ENCODE peak calls at places on chromosomes 12 and 14, in seven cellular contexts. One of them, this sample, is unnamed.

GRCh38 chr12:65725376-65725775 is 98.9 kb upstream of the HMGA2 start:
- DNase-seq in NCI-H2081: no peak
- DNase-seq in RWPE1: peak
- DNase-seq in activated CD4-positive, alpha-beta T cell treated with anti-CD3 and anti-CD28 coated beads, Interleukin-2, amount 10 ng/mL, durations not matched to agents 7 days and 5 days: no peak
- DNase-seq in T-helper 9 cell: no peak
- DNase-seq in fibroblast of the conjunctiva: no peak
- DNase-seq in stimulated activated CD8-positive, alpha-beta memory T cell treated with anti-CD3 and anti-CD28 coated beads, Interleukin-7, amount 100 ng/mL, for 1 hour: no peak
- DNase-seq in this sample: no peak

GRCh38 chr12:112170376-112170775 is 45.0 kb downstream of the TRAFD1 start:
- DNase-seq in fibroblast of the conjunctiva: peak
- DNase-seq in activated CD4-positive, alpha-beta T cell treated with anti-CD3 and anti-CD28 coated beads, Interleukin-2, amount 10 ng/mL, durations not matched to agents 7 days and 5 days: peak
- DNase-seq in NCI-H2081: no peak
- DNase-seq in RWPE1: peak
- DNase-seq in T-helper 9 cell: no peak
- DNase-seq in stimulated activated CD8-positive, alpha-beta memory T cell treated with anti-CD3 and anti-CD28 coated beads, Interleukin-7, amount 100 ng/mL, for 1 hour: no peak
- DNase-seq in this sample: no peak

GRCh38 chr12:87305481-87305880 is 723.7 kb downstream of the C12orf50 start:
- DNase-seq in RWPE1: no peak
- DNase-seq in fibroblast of the conjunctiva: peak
- DNase-seq in T-helper 9 cell: no peak
- DNase-seq in activated CD4-positive, alpha-beta T cell treated with anti-CD3 and anti-CD28 coated beads, Interleukin-2, amount 10 ng/mL, durations not matched to agents 7 days and 5 days: no peak
- DNase-seq in stimulated activated CD8-positive, alpha-beta memory T cell treated with anti-CD3 and anti-CD28 coated beads, Interleukin-7, amount 100 ng/mL, for 1 hour: no peak
- DNase-seq in NCI-H2081: no peak
- DNase-seq in this sample: no peak

GRCh38 chr12:131116437-131117117 is 162.9 kb downstream of the ADGRD1 start:
- DNase-seq in activated CD4-positive, alpha-beta T cell treated with anti-CD3 and anti-CD28 coated beads, Interleukin-2, amount 10 ng/mL, durations not matched to agents 7 days and 5 days: no peak
- DNase-seq in T-helper 9 cell: no peak
- DNase-seq in RWPE1: no peak
- DNase-seq in fibroblast of the conjunctiva: no peak
- DNase-seq in NCI-H2081: no peak
- DNase-seq in stimulated activated CD8-positive, alpha-beta memory T cell treated with anti-CD3 and anti-CD28 coated beads, Interleukin-7, amount 100 ng/mL, for 1 hour: no peak
- DNase-seq in this sample: peak

GRCh38 chr12:26295001-26295400 is 99.6 kb downstream of the SSPN start:
- DNase-seq in T-helper 9 cell: no peak
- DNase-seq in activated CD4-positive, alpha-beta T cell treated with anti-CD3 and anti-CD28 coated beads, Interleukin-2, amount 10 ng/mL, durations not matched to agents 7 days and 5 days: no peak
- DNase-seq in fibroblast of the conjunctiva: no peak
- DNase-seq in NCI-H2081: no peak
- DNase-seq in stimulated activated CD8-positive, alpha-beta memory T cell treated with anti-CD3 and anti-CD28 coated beads, Interleukin-7, amount 100 ng/mL, for 1 hour: no peak
- DNase-seq in RWPE1: no peak
- DNase-seq in this sample: no peak

GRCh38 chr14:92603309-92604257 is 90.0 kb downstream of the RIN3 start:
- DNase-seq in fibroblast of the conjunctiva: peak
- DNase-seq in T-helper 9 cell: peak
- DNase-seq in activated CD4-positive, alpha-beta T cell treated with anti-CD3 and anti-CD28 coated beads, Interleukin-2, amount 10 ng/mL, durations not matched to agents 7 days and 5 days: peak
- DNase-seq in NCI-H2081: peak
- DNase-seq in RWPE1: peak
- DNase-seq in stimulated activated CD8-positive, alpha-beta memory T cell treated with anti-CD3 and anti-CD28 coated beads, Interleukin-7, amount 100 ng/mL, for 1 hour: no peak
- DNase-seq in this sample: no peak

GRCh38 chr12:59151243-59151642 is 230.9 kb upstream of the LRIG3 start:
- DNase-seq in T-helper 9 cell: no peak
- DNase-seq in activated CD4-positive, alpha-beta T cell treated with anti-CD3 and anti-CD28 coated beads, Interleukin-2, amount 10 ng/mL, durations not matched to agents 7 days and 5 days: no peak
- DNase-seq in fibroblast of the conjunctiva: no peak
- DNase-seq in RWPE1: no peak
- DNase-seq in NCI-H2081: no peak
- DNase-seq in stimulated activated CD8-positive, alpha-beta memory T cell treated with anti-CD3 and anti-CD28 coated beads, Interleukin-7, amount 100 ng/mL, for 1 hour: no peak
- DNase-seq in this sample: peak

GRCh38 chr12:92769124-92769901 is 66.5 kb downstream of the PLEKHG7 start:
- DNase-seq in activated CD4-positive, alpha-beta T cell treated with anti-CD3 and anti-CD28 coated beads, Interleukin-2, amount 10 ng/mL, durations not matched to agents 7 days and 5 days: no peak
- DNase-seq in NCI-H2081: no peak
- DNase-seq in RWPE1: no peak
- DNase-seq in fibroblast of the conjunctiva: no peak
- DNase-seq in stimulated activated CD8-positive, alpha-beta memory T cell treated with anti-CD3 and anti-CD28 coated beads, Interleukin-7, amount 100 ng/mL, for 1 hour: no peak
- DNase-seq in T-helper 9 cell: no peak
- DNase-seq in this sample: no peak

GRCh38 chr12:131276501-131277185 is 322.9 kb downstream of the ADGRD1 start:
- DNase-seq in NCI-H2081: no peak
- DNase-seq in activated CD4-positive, alpha-beta T cell treated with anti-CD3 and anti-CD28 coated beads, Interleukin-2, amount 10 ng/mL, durations not matched to agents 7 days and 5 days: no peak
- DNase-seq in fibroblast of the conjunctiva: no peak
- DNase-seq in RWPE1: no peak
- DNase-seq in stimulated activated CD8-positive, alpha-beta memory T cell treated with anti-CD3 and anti-CD28 coated beads, Interleukin-7, amount 100 ng/mL, for 1 hour: no peak
- DNase-seq in T-helper 9 cell: no peak
- DNase-seq in this sample: no peak

GRCh38 chr12:18222699-18223098 is 38.6 kb upstream of the PIK3C2G start:
- DNase-seq in stimulated activated CD8-positive, alpha-beta memory T cell treated with anti-CD3 and anti-CD28 coated beads, Interleukin-7, amount 100 ng/mL, for 1 hour: no peak
- DNase-seq in RWPE1: no peak
- DNase-seq in T-helper 9 cell: no peak
- DNase-seq in NCI-H2081: no peak
- DNase-seq in activated CD4-positive, alpha-beta T cell treated with anti-CD3 and anti-CD28 coated beads, Interleukin-2, amount 10 ng/mL, durations not matched to agents 7 days and 5 days: no peak
- DNase-seq in fibroblast of the conjunctiva: no peak
- DNase-seq in this sample: no peak

GRCh38 chr14:106141242-106142220 is 615.1 kb downstream of the TMEM121 start:
- DNase-seq in RWPE1: no peak
- DNase-seq in NCI-H2081: no peak
- DNase-seq in T-helper 9 cell: peak
- DNase-seq in fibroblast of the conjunctiva: no peak
- DNase-seq in stimulated activated CD8-positive, alpha-beta memory T cell treated with anti-CD3 and anti-CD28 coated beads, Interleukin-7, amount 100 ng/mL, for 1 hour: no peak
- DNase-seq in activated CD4-positive, alpha-beta T cell treated with anti-CD3 and anti-CD28 coated beads, Interleukin-2, amount 10 ng/mL, durations not matched to agents 7 days and 5 days: peak
- DNase-seq in this sample: no peak

GRCh38 chr12:116186482-116187157 is 90.9 kb downstream of the MED13L start:
- DNase-seq in stimulated activated CD8-positive, alpha-beta memory T cell treated with anti-CD3 and anti-CD28 coated beads, Interleukin-7, amount 100 ng/mL, for 1 hour: no peak
- DNase-seq in RWPE1: no peak
- DNase-seq in fibroblast of the conjunctiva: no peak
- DNase-seq in T-helper 9 cell: no peak
- DNase-seq in NCI-H2081: peak
- DNase-seq in activated CD4-positive, alpha-beta T cell treated with anti-CD3 and anti-CD28 coated beads, Interleukin-2, amount 10 ng/mL, durations not matched to agents 7 days and 5 days: no peak
- DNase-seq in this sample: no peak

GRCh38 chr12:26630546-26631027 is 202.4 kb downstream of the ITPR2 start:
- DNase-seq in activated CD4-positive, alpha-beta T cell treated with anti-CD3 and anti-CD28 coated beads, Interleukin-2, amount 10 ng/mL, durations not matched to agents 7 days and 5 days: no peak
- DNase-seq in NCI-H2081: no peak
- DNase-seq in RWPE1: no peak
- DNase-seq in stimulated activated CD8-positive, alpha-beta memory T cell treated with anti-CD3 and anti-CD28 coated beads, Interleukin-7, amount 100 ng/mL, for 1 hour: no peak
- DNase-seq in fibroblast of the conjunctiva: no peak
- DNase-seq in T-helper 9 cell: no peak
- DNase-seq in this sample: peak

GRCh38 chr12:76040461-76040860 is 8.9 kb upstream of the PHLDA1 start:
- DNase-seq in RWPE1: no peak
- DNase-seq in T-helper 9 cell: no peak
- DNase-seq in activated CD4-positive, alpha-beta T cell treated with anti-CD3 and anti-CD28 coated beads, Interleukin-2, amount 10 ng/mL, durations not matched to agents 7 days and 5 days: no peak
- DNase-seq in stimulated activated CD8-positive, alpha-beta memory T cell treated with anti-CD3 and anti-CD28 coated beads, Interleukin-7, amount 100 ng/mL, for 1 hour: no peak
- DNase-seq in NCI-H2081: no peak
- DNase-seq in fibroblast of the conjunctiva: no peak
- DNase-seq in this sample: no peak

GRCh38 chr12:59088673-59089072 is 168.4 kb upstream of the LRIG3 start:
- DNase-seq in RWPE1: no peak
- DNase-seq in NCI-H2081: no peak
- DNase-seq in fibroblast of the conjunctiva: no peak
- DNase-seq in activated CD4-positive, alpha-beta T cell treated with anti-CD3 and anti-CD28 coated beads, Interleukin-2, amount 10 ng/mL, durations not matched to agents 7 days and 5 days: no peak
- DNase-seq in T-helper 9 cell: no peak
- DNase-seq in stimulated activated CD8-positive, alpha-beta memory T cell treated with anti-CD3 and anti-CD28 coated beads, Interleukin-7, amount 100 ng/mL, for 1 hour: no peak
- DNase-seq in this sample: no peak

GRCh38 chr12:100199347-100200136 is 1.1 kb upstream of the ACTR6 start:
- DNase-seq in stimulated activated CD8-positive, alpha-beta memory T cell treated with anti-CD3 and anti-CD28 coated beads, Interleukin-7, amount 100 ng/mL, for 1 hour: peak
- DNase-seq in NCI-H2081: peak
- DNase-seq in RWPE1: peak
- DNase-seq in fibroblast of the conjunctiva: no peak
- DNase-seq in T-helper 9 cell: peak
- DNase-seq in activated CD4-positive, alpha-beta T cell treated with anti-CD3 and anti-CD28 coated beads, Interleukin-2, amount 10 ng/mL, durations not matched to agents 7 days and 5 days: peak
- DNase-seq in this sample: no peak

GRCh38 chr12:53770281-53770680 is 18.5 kb upstream of the CISTR start:
- DNase-seq in fibroblast of the conjunctiva: peak
- DNase-seq in activated CD4-positive, alpha-beta T cell treated with anti-CD3 and anti-CD28 coated beads, Interleukin-2, amount 10 ng/mL, durations not matched to agents 7 days and 5 days: no peak
- DNase-seq in RWPE1: peak
- DNase-seq in NCI-H2081: no peak
- DNase-seq in T-helper 9 cell: no peak
- DNase-seq in stimulated activated CD8-positive, alpha-beta memory T cell treated with anti-CD3 and anti-CD28 coated beads, Interleukin-7, amount 100 ng/mL, for 1 hour: no peak
- DNase-seq in this sample: peak

GRCh38 chr12:43736921-43737440 is 21.6 kb downstream of the PUS7L start:
- DNase-seq in stimulated activated CD8-positive, alpha-beta memory T cell treated with anti-CD3 and anti-CD28 coated beads, Interleukin-7, amount 100 ng/mL, for 1 hour: no peak
- DNase-seq in fibroblast of the conjunctiva: no peak
- DNase-seq in RWPE1: no peak
- DNase-seq in T-helper 9 cell: no peak
- DNase-seq in NCI-H2081: no peak
- DNase-seq in activated CD4-positive, alpha-beta T cell treated with anti-CD3 and anti-CD28 coated beads, Interleukin-2, amount 10 ng/mL, durations not matched to agents 7 days and 5 days: no peak
- DNase-seq in this sample: no peak

GRCh38 chr12:11797993-11798720 is 148.7 kb downstream of the ETV6 start:
- DNase-seq in RWPE1: no peak
- DNase-seq in stimulated activated CD8-positive, alpha-beta memory T cell treated with anti-CD3 and anti-CD28 coated beads, Interleukin-7, amount 100 ng/mL, for 1 hour: no peak
- DNase-seq in NCI-H2081: no peak
- DNase-seq in activated CD4-positive, alpha-beta T cell treated with anti-CD3 and anti-CD28 coated beads, Interleukin-2, amount 10 ng/mL, durations not matched to agents 7 days and 5 days: no peak
- DNase-seq in fibroblast of the conjunctiva: no peak
- DNase-seq in T-helper 9 cell: no peak
- DNase-seq in this sample: no peak

GRCh38 chr12:107443320-107444090 is 242.1 kb upstream of the PWP1 start:
- DNase-seq in activated CD4-positive, alpha-beta T cell treated with anti-CD3 and anti-CD28 coated beads, Interleukin-2, amount 10 ng/mL, durations not matched to agents 7 days and 5 days: no peak
- DNase-seq in RWPE1: no peak
- DNase-seq in fibroblast of the conjunctiva: no peak
- DNase-seq in T-helper 9 cell: no peak
- DNase-seq in NCI-H2081: no peak
- DNase-seq in stimulated activated CD8-positive, alpha-beta memory T cell treated with anti-CD3 and anti-CD28 coated beads, Interleukin-7, amount 100 ng/mL, for 1 hour: no peak
- DNase-seq in this sample: no peak

GRCh38 chr14:51236314-51236713 is 3.7 kb upstream of the TMX1 start:
- DNase-seq in NCI-H2081: no peak
- DNase-seq in RWPE1: peak
- DNase-seq in activated CD4-positive, alpha-beta T cell treated with anti-CD3 and anti-CD28 coated beads, Interleukin-2, amount 10 ng/mL, durations not matched to agents 7 days and 5 days: no peak
- DNase-seq in fibroblast of the conjunctiva: peak
- DNase-seq in stimulated activated CD8-positive, alpha-beta memory T cell treated with anti-CD3 and anti-CD28 coated beads, Interleukin-7, amount 100 ng/mL, for 1 hour: no peak
- DNase-seq in T-helper 9 cell: no peak
- DNase-seq in this sample: no peak

GRCh38 chr12:107035733-107036132 is 48.8 kb upstream of the MTERF2 start:
- DNase-seq in RWPE1: no peak
- DNase-seq in NCI-H2081: no peak
- DNase-seq in T-helper 9 cell: no peak
- DNase-seq in stimulated activated CD8-positive, alpha-beta memory T cell treated with anti-CD3 and anti-CD28 coated beads, Interleukin-7, amount 100 ng/mL, for 1 hour: no peak
- DNase-seq in fibroblast of the conjunctiva: no peak
- DNase-seq in activated CD4-positive, alpha-beta T cell treated with anti-CD3 and anti-CD28 coated beads, Interleukin-2, amount 10 ng/mL, durations not matched to agents 7 days and 5 days: no peak
- DNase-seq in this sample: no peak

GRCh38 chr12:101859664-101860607 is 17.4 kb upstream of the DRAM1 start:
- DNase-seq in T-helper 9 cell: no peak
- DNase-seq in activated CD4-positive, alpha-beta T cell treated with anti-CD3 and anti-CD28 coated beads, Interleukin-2, amount 10 ng/mL, durations not matched to agents 7 days and 5 days: no peak
- DNase-seq in NCI-H2081: no peak
- DNase-seq in RWPE1: no peak
- DNase-seq in fibroblast of the conjunctiva: no peak
- DNase-seq in stimulated activated CD8-positive, alpha-beta memory T cell treated with anti-CD3 and anti-CD28 coated beads, Interleukin-7, amount 100 ng/mL, for 1 hour: no peak
- DNase-seq in this sample: no peak

GRCh38 chr12:10205251-10205807 is 7.3 kb upstream of the GABARAPL1 start:
- DNase-seq in stimulated activated CD8-positive, alpha-beta memory T cell treated with anti-CD3 and anti-CD28 coated beads, Interleukin-7, amount 100 ng/mL, for 1 hour: no peak
- DNase-seq in NCI-H2081: no peak
- DNase-seq in activated CD4-positive, alpha-beta T cell treated with anti-CD3 and anti-CD28 coated beads, Interleukin-2, amount 10 ng/mL, durations not matched to agents 7 days and 5 days: no peak
- DNase-seq in T-helper 9 cell: no peak
- DNase-seq in RWPE1: peak
- DNase-seq in fibroblast of the conjunctiva: no peak
- DNase-seq in this sample: no peak

GRCh38 chr12:13039557-13039956 is 4.6 kb upstream of the FAM234B start:
- DNase-seq in T-helper 9 cell: no peak
- DNase-seq in activated CD4-positive, alpha-beta T cell treated with anti-CD3 and anti-CD28 coated beads, Interleukin-2, amount 10 ng/mL, durations not matched to agents 7 days and 5 days: no peak
- DNase-seq in NCI-H2081: no peak
- DNase-seq in RWPE1: no peak
- DNase-seq in stimulated activated CD8-positive, alpha-beta memory T cell treated with anti-CD3 and anti-CD28 coated beads, Interleukin-7, amount 100 ng/mL, for 1 hour: no peak
- DNase-seq in fibroblast of the conjunctiva: no peak
- DNase-seq in this sample: no peak

GRCh38 chr14:99621948-99622347 is 17.9 kb upstream of the CCDC85C start:
- DNase-seq in stimulated activated CD8-positive, alpha-beta memory T cell treated with anti-CD3 and anti-CD28 coated beads, Interleukin-7, amount 100 ng/mL, for 1 hour: no peak
- DNase-seq in fibroblast of the conjunctiva: no peak
- DNase-seq in T-helper 9 cell: no peak
- DNase-seq in RWPE1: no peak
- DNase-seq in NCI-H2081: no peak
- DNase-seq in activated CD4-positive, alpha-beta T cell treated with anti-CD3 and anti-CD28 coated beads, Interleukin-2, amount 10 ng/mL, durations not matched to agents 7 days and 5 days: no peak
- DNase-seq in this sample: no peak

GRCh38 chr12:94266796-94267529 is 118.6 kb downstream of the PLXNC1 start:
- DNase-seq in activated CD4-positive, alpha-beta T cell treated with anti-CD3 and anti-CD28 coated beads, Interleukin-2, amount 10 ng/mL, durations not matched to agents 7 days and 5 days: no peak
- DNase-seq in stimulated activated CD8-positive, alpha-beta memory T cell treated with anti-CD3 and anti-CD28 coated beads, Interleukin-7, amount 100 ng/mL, for 1 hour: no peak
- DNase-seq in fibroblast of the conjunctiva: peak
- DNase-seq in T-helper 9 cell: no peak
- DNase-seq in NCI-H2081: no peak
- DNase-seq in RWPE1: no peak
- DNase-seq in this sample: peak

GRCh38 chr12:123520567-123521474 is 12.7 kb downstream of the RILPL1 start:
- DNase-seq in RWPE1: no peak
- DNase-seq in NCI-H2081: no peak
- DNase-seq in stimulated activated CD8-positive, alpha-beta memory T cell treated with anti-CD3 and anti-CD28 coated beads, Interleukin-7, amount 100 ng/mL, for 1 hour: no peak
- DNase-seq in activated CD4-positive, alpha-beta T cell treated with anti-CD3 and anti-CD28 coated beads, Interleukin-2, amount 10 ng/mL, durations not matched to agents 7 days and 5 days: no peak
- DNase-seq in fibroblast of the conjunctiva: no peak
- DNase-seq in T-helper 9 cell: no peak
- DNase-seq in this sample: no peak